ENCODE peak calls at places on chromosomes 1 and 21, in four cellular contexts. Q, L, J and V are unnamed samples.

GRCh38 chr1:212648431-212648830 is 39.9 kb downstream of the ATF3 start:
- DNase-seq in Q (no peak), L (no peak), J (no peak), V (no peak)

GRCh38 chr1:199290186-199290585 is 651.3 kb downstream of the PTPRC start:
- DNase-seq in Q (no peak), L (no peak), J (no peak), V (no peak)

GRCh38 chr21:36848875-36849274 is 117.6 kb downstream of the HLCS start:
- DNase-seq in Q (no peak), L (no peak), J (no peak), V (no peak)

GRCh38 chr1:231279081-231279480 is 38.1 kb downstream of the GNPAT start:
- DNase-seq in Q (no peak), L (no peak), J (no peak), V (no peak)

GRCh38 chr1:30734580-30734979 is 11.2 kb upstream of the MATN1 start:
- DNase-seq in Q (no peak), L (no peak), J (no peak), V (no peak)

GRCh38 chr1:119091618-119092017 is 48.8 kb downstream of the WARS2 start:
- DNase-seq in Q (no peak), L (no peak), J (no peak), V (no peak)

GRCh38 chr1:224632381-224632871 is 16.3 kb downstream of the CNIH3 start:
- DNase-seq in Q (no peak), L (no peak), J (no peak), V (no peak)

GRCh38 chr1:74641876-74642275 is 31.7 kb downstream of the ERICH3 start:
- DNase-seq in Q (no peak), L (no peak), J (no peak), V (no peak)

GRCh38 chr1:48917901-48918603 is 141.4 kb upstream of the BEND5 start:
- DNase-seq in Q (no peak), L (peak; percentile 41), J (no peak), V (no peak)

GRCh38 chr21:15283789-15284188 is 219.0 kb upstream of the NRIP1 start:
- DNase-seq in Q (no peak), L (no peak), J (no peak), V (no peak)

GRCh38 chr1:81804320-81804719 is 3.6 kb downstream of the ADGRL2 start:
- DNase-seq in Q (no peak), L (no peak), J (no peak), V (no peak)

GRCh38 chr1:12756756-12757433 is 10.9 kb downstream of the CFAP107 start:
- DNase-seq in Q (no peak), L (no peak), J (no peak), V (no peak)

GRCh38 chr1:89525169-89525855 is 683 bp downstream of the LRRC8B start:
- DNase-seq in Q (peak; percentile 13), L (peak; percentile 78), J (peak; percentile 71), V (peak; percentile 63)

GRCh38 chr1:31434979-31435378 is 22.0 kb downstream of the SERINC2 start:
- DNase-seq in Q (no peak), L (no peak), J (no peak), V (no peak)

GRCh38 chr1:112537451-112537850 is 28.7 kb downstream of the WNT2B start:
- DNase-seq in Q (no peak), L (no peak), J (no peak), V (no peak)

GRCh38 chr1:233520510-233521191 is 93.3 kb upstream of the KCNK1 start:
- DNase-seq in Q (no peak), L (no peak), J (no peak), V (no peak)

GRCh38 chr21:39504230-39504629 is 52.5 kb downstream of the SH3BGR start:
- DNase-seq in Q (no peak), L (no peak), J (no peak), V (no peak)

GRCh38 chr1:153790282-153790995 is 15.2 kb downstream of the SLC27A3 start:
- DNase-seq in Q (no peak), L (peak; percentile 65), J (no peak), V (no peak)

GRCh38 chr1:228313536-228314277 is 92.9 kb downstream of the TRIM11 start:
- DNase-seq in Q (no peak), L (peak; percentile 40), J (no peak), V (no peak)

GRCh38 chr1:210232524-210233215 is at the start of gene SERTAD4:
- DNase-seq in Q (no peak), L (peak; percentile 55), J (no peak), V (no peak)

GRCh38 chr1:235736263-235736662 is 86.7 kb upstream of the GNG4 start:
- DNase-seq in Q (no peak), L (no peak), J (no peak), V (no peak)

GRCh38 chr1:194378517-194378916 is 1192.1 kb upstream of the B3GALT2 start:
- DNase-seq in Q (no peak), L (no peak), J (no peak), V (no peak)

GRCh38 chr21:17343055-17343454 is 169.8 kb upstream of the CXADR start:
- DNase-seq in Q (no peak), L (no peak), J (peak; percentile 5), V (no peak)

GRCh38 chr1:112594208-112594876 is 24.6 kb downstream of the ST7L start:
- DNase-seq in Q (no peak), L (no peak), J (peak; percentile 7), V (no peak)

GRCh38 chr1:235442788-235443429 is 61.3 kb downstream of the B3GALNT2 start:
- DNase-seq in Q (no peak), L (no peak), J (peak; percentile 55), V (no peak)

GRCh38 chr1:78279051-78279450 is 211.7 kb upstream of the PTGFR start:
- DNase-seq in Q (no peak), L (no peak), J (no peak), V (no peak)